ENCODE peak calls at places on chromosomes 1 and 21, in eight cellular contexts. R is AG08395; M is NCI-H187; J is sigmoid colon; G is activated CD8-positive, alpha-beta memory T cell treated with anti-CD3 and anti-CD28 coated beads, Interleukin-2, amount 50 U/mL, for 4 hours; Y is lower leg skin; Z is neural crest cell; C is neuronal stem cell. N is an unnamed sample.

GRCh38 chr21:31444061-31444460 is 100.0 kb upstream of the TIAM1 start:
- DNase-seq in R (no peak), M (no peak), J (no peak), G (peak), Y (no peak), Z (no peak), C (no peak), N (no peak)

GRCh38 chr1:160127865-160128523 is 12.4 kb downstream of the ATP1A2 start:
- DNase-seq in R (peak), M (no peak), J (no peak), G (no peak), Y (no peak), Z (no peak), C (no peak), N (no peak)

GRCh38 chr1:21312407-21312992 is 22.2 kb upstream of the ECE1 start:
- DNase-seq in R (no peak), M (no peak), J (peak), G (no peak), Y (no peak), Z (no peak), C (no peak), N (no peak)

GRCh38 chr1:58576727-58577675 is at the start of gene TACSTD2:
- DNase-seq in R (no peak), M (no peak), J (no peak), G (no peak), Y (peak), Z (peak), C (no peak), N (no peak)

GRCh38 chr1:869499-870244 is 54.1 kb upstream of the SAMD11 start:
- DNase-seq in R (peak), M (peak), J (peak), G (peak), Y (peak), Z (peak), C (peak), N (peak)

GRCh38 chr1:78447096-78447495 is 43.7 kb upstream of the PTGFR start:
- DNase-seq in R (peak), M (no peak), J (no peak), G (no peak), Y (no peak), Z (no peak), C (no peak), N (no peak)

GRCh38 chr21:32413697-32414578 is 1.4 kb downstream of the EVA1C start:
- DNase-seq in R (no peak), M (no peak), J (peak), G (no peak), Y (no peak), Z (no peak), C (no peak), N (no peak)

GRCh38 chr1:80656011-80656627 is 1144.6 kb upstream of the ADGRL2 start:
- DNase-seq in R (no peak), M (no peak), J (no peak), G (no peak), Y (no peak), Z (no peak), C (no peak), N (no peak)

GRCh38 chr21:38504056-38504455 is 5.8 kb upstream of the ERG start:
- DNase-seq in R (no peak), M (no peak), J (no peak), G (no peak), Y (no peak), Z (no peak), C (no peak), N (no peak)

GRCh38 chr1:217907504-217907903 is 276.4 kb downstream of the SPATA17 start:
- DNase-seq in R (no peak), M (no peak), J (no peak), G (no peak), Y (no peak), Z (no peak), C (no peak), N (no peak)

GRCh38 chr1:116487583-116487982 is 83.2 kb downstream of the CD58 start:
- DNase-seq in R (no peak), M (no peak), J (no peak), G (no peak), Y (no peak), Z (no peak), C (no peak), N (no peak)

GRCh38 chr1:37471345-37472231 is 2.8 kb upstream of the ZC3H12A start:
- DNase-seq in R (peak), M (no peak), J (peak), G (no peak), Y (peak), Z (no peak), C (no peak), N (peak)

GRCh38 chr1:37071829-37072228 is 37.5 kb upstream of the GRIK3 start:
- DNase-seq in R (no peak), M (no peak), J (no peak), G (no peak), Y (no peak), Z (no peak), C (no peak), N (no peak)

GRCh38 chr21:26027696-26028095 is 142.9 kb downstream of the APP start:
- DNase-seq in R (no peak), M (no peak), J (no peak), G (no peak), Y (no peak), Z (no peak), C (no peak), N (no peak)

GRCh38 chr1:204624631-204625216 is 60.8 kb downstream of the LRRN2 start:
- DNase-seq in R (no peak), M (no peak), J (no peak), G (no peak), Y (no peak), Z (no peak), C (no peak), N (peak)

N was measured in K562.